ENCODE peak calls at places on chromosome 20, in four cellular contexts. One of them, this sample, is unnamed.

GRCh38 chr20:21105429-21106170 is 558 bp downstream of the LINC00237 start:
- DNase-seq in neural crest cell: no peak
- DNase-seq in activated CD8-positive, alpha-beta T cell treated with anti-CD3 and anti-CD28 coated beads for 36 hours: peak; percentile 25
- DNase-seq in CD8-positive, alpha-beta T cell: no peak
- DNase-seq in this sample: no peak

GRCh38 chr20:48222595-48223180 is 437.4 kb upstream of the SULF2 start:
- DNase-seq in activated CD8-positive, alpha-beta T cell treated with anti-CD3 and anti-CD28 coated beads for 36 hours: no peak
- DNase-seq in neural crest cell: no peak
- DNase-seq in CD8-positive, alpha-beta T cell: no peak
- DNase-seq in this sample: no peak

GRCh38 chr20:35167787-35168186 is 4.1 kb upstream of the PROCR start:
- DNase-seq in activated CD8-positive, alpha-beta T cell treated with anti-CD3 and anti-CD28 coated beads for 36 hours: no peak
- DNase-seq in CD8-positive, alpha-beta T cell: no peak
- DNase-seq in neural crest cell: no peak
- DNase-seq in this sample: no peak

GRCh38 chr20:17822039-17822438 is 122.3 kb downstream of the BANF2 start:
- DNase-seq in CD8-positive, alpha-beta T cell: no peak
- DNase-seq in activated CD8-positive, alpha-beta T cell treated with anti-CD3 and anti-CD28 coated beads for 36 hours: no peak
- DNase-seq in neural crest cell: no peak
- DNase-seq in this sample: no peak

GRCh38 chr20:45945678-45946148 is 11.2 kb downstream of the PCIF1 start:
- DNase-seq in neural crest cell: no peak
- DNase-seq in activated CD8-positive, alpha-beta T cell treated with anti-CD3 and anti-CD28 coated beads for 36 hours: no peak
- DNase-seq in CD8-positive, alpha-beta T cell: no peak
- DNase-seq in this sample: no peak

GRCh38 chr20:36825374-36826104 is 50.4 kb upstream of the TLDC2 start:
- DNase-seq in activated CD8-positive, alpha-beta T cell treated with anti-CD3 and anti-CD28 coated beads for 36 hours: no peak
- DNase-seq in CD8-positive, alpha-beta T cell: no peak
- DNase-seq in neural crest cell: peak; percentile 36
- DNase-seq in this sample: no peak

GRCh38 chr20:52425253-52425652 is 233.7 kb upstream of the ZFP64 start:
- DNase-seq in activated CD8-positive, alpha-beta T cell treated with anti-CD3 and anti-CD28 coated beads for 36 hours: no peak
- DNase-seq in CD8-positive, alpha-beta T cell: no peak
- DNase-seq in neural crest cell: no peak
- DNase-seq in this sample: no peak

GRCh38 chr20:45963059-45964011 is 8.7 kb downstream of the ZNF335 start:
- DNase-seq in activated CD8-positive, alpha-beta T cell treated with anti-CD3 and anti-CD28 coated beads for 36 hours: no peak
- DNase-seq in neural crest cell: no peak
- DNase-seq in CD8-positive, alpha-beta T cell: no peak
- DNase-seq in this sample: no peak

GRCh38 chr20:44622501-44623270 is 28.8 kb downstream of the ADA start:
- DNase-seq in CD8-positive, alpha-beta T cell: no peak
- DNase-seq in neural crest cell: no peak
- DNase-seq in activated CD8-positive, alpha-beta T cell treated with anti-CD3 and anti-CD28 coated beads for 36 hours: no peak
- DNase-seq in this sample: no peak

GRCh38 chr20:35991142-35991771 is 22.9 kb downstream of the CNBD2 start:
- DNase-seq in CD8-positive, alpha-beta T cell: no peak
- DNase-seq in activated CD8-positive, alpha-beta T cell treated with anti-CD3 and anti-CD28 coated beads for 36 hours: peak; percentile 37
- DNase-seq in neural crest cell: no peak
- DNase-seq in this sample: peak; percentile 11

DNA sequence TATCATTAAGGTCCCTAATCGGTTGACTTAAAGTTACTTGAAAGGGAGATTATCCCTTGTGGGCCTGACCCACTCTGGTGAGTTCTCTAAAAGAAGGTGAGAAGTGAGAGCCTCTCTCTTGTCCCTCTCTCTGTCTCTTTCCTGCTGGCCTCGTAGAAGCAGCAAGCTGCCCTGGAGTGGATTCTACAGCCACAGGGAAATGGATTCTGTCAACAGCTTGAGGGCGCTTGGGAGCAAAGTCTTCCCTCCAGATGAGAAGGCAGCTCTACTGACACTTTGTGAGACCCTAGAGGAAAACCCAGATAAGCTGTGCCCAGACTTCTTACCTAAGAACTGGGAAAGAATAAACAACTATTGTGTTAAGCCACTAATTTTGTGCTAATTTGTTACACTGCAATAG is 40.0 kb downstream of the ANKRD60 start:
- DNase-seq in neural crest cell: no peak
- DNase-seq in CD8-positive, alpha-beta T cell: no peak
- DNase-seq in activated CD8-positive, alpha-beta T cell treated with anti-CD3 and anti-CD28 coated beads for 36 hours: no peak
- DNase-seq in this sample: no peak
- TF ChIP-seq CTCF in neural crest cell: no peak
- TF ChIP-seq CTCF in CD8-positive, alpha-beta T cell: no peak
- TF ChIP-seq CTCF in activated CD8-positive, alpha-beta T cell treated with anti-CD3 and anti-CD28 coated beads for 36 hours: no peak
- TF ChIP-seq CTCF in this sample: no peak

GRCh38 chr20:61044499-61044898 is 207.6 kb upstream of the CDH4 start:
- DNase-seq in neural crest cell: peak; percentile 18
- DNase-seq in activated CD8-positive, alpha-beta T cell treated with anti-CD3 and anti-CD28 coated beads for 36 hours: peak; percentile 19
- DNase-seq in CD8-positive, alpha-beta T cell: no peak
- DNase-seq in this sample: no peak
- TF ChIP-seq CTCF in neural crest cell: peak; percentile 30
- TF ChIP-seq CTCF in activated CD8-positive, alpha-beta T cell treated with anti-CD3 and anti-CD28 coated beads for 36 hours: no peak
- TF ChIP-seq CTCF in CD8-positive, alpha-beta T cell: no peak
- TF ChIP-seq CTCF in this sample: no peak

GRCh38 chr20:59559024-59559817 is 45.1 kb upstream of the PHACTR3 start:
- DNase-seq in activated CD8-positive, alpha-beta T cell treated with anti-CD3 and anti-CD28 coated beads for 36 hours: no peak
- DNase-seq in neural crest cell: no peak
- DNase-seq in CD8-positive, alpha-beta T cell: no peak
- DNase-seq in this sample: no peak

GRCh38 chr20:59561614-59562277 is 42.6 kb upstream of the PHACTR3 start:
- DNase-seq in CD8-positive, alpha-beta T cell: no peak
- DNase-seq in neural crest cell: no peak
- DNase-seq in activated CD8-positive, alpha-beta T cell treated with anti-CD3 and anti-CD28 coated beads for 36 hours: no peak
- DNase-seq in this sample: no peak

GRCh38 chr20:59559863-59560262 is 44.5 kb upstream of the PHACTR3 start:
- DNase-seq in neural crest cell: no peak
- DNase-seq in activated CD8-positive, alpha-beta T cell treated with anti-CD3 and anti-CD28 coated beads for 36 hours: no peak
- DNase-seq in CD8-positive, alpha-beta T cell: no peak
- DNase-seq in this sample: no peak

GRCh38 chr20:59561228-59561605 is 43.1 kb upstream of the PHACTR3 start:
- DNase-seq in activated CD8-positive, alpha-beta T cell treated with anti-CD3 and anti-CD28 coated beads for 36 hours: no peak
- DNase-seq in CD8-positive, alpha-beta T cell: no peak
- DNase-seq in neural crest cell: no peak
- DNase-seq in this sample: no peak

DNA sequence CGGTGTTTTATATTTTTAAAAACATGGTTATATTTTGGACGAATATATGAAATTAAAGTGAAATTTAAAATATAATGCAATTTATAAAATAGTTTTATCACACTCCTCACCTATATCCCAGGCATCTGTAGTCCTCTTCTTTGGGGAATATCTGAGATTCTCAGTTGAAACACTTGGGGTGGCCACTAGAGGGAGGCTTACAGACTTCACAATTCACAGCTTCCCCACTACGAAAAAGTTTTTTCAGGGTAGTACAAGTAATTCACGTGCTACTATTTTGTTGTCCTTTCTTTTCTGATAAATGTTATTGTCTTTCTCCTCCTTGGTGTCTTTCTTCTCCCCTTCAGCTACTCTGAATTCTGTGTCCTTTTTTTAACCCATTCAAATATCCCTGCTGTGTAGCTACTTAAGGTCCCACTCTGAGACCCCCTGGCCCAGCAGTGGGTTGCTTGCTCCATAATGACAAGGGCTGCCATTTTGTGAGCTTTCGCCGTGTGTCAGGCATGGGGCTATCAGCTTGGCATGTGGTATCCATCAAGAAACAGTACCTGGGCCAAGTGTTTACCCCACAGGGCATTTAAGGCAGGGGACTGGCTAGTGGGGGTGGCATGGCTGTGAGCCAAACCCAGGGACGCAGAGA is 43.6 kb upstream of the PHACTR3 start:
- DNase-seq in activated CD8-positive, alpha-beta T cell treated with anti-CD3 and anti-CD28 coated beads for 36 hours: no peak
- DNase-seq in neural crest cell: no peak
- DNase-seq in CD8-positive, alpha-beta T cell: no peak
- DNase-seq in this sample: no peak
- TF ChIP-seq CTCF in activated CD8-positive, alpha-beta T cell treated with anti-CD3 and anti-CD28 coated beads for 36 hours: peak; percentile 67
- TF ChIP-seq CTCF in neural crest cell: peak; percentile 76
- TF ChIP-seq CTCF in CD8-positive, alpha-beta T cell: peak; percentile 61
- TF ChIP-seq CTCF in this sample: peak; percentile 58

GRCh38 chr20:57022306-57022705 is 244.1 kb downstream of the BMP7 start:
- DNase-seq in activated CD8-positive, alpha-beta T cell treated with anti-CD3 and anti-CD28 coated beads for 36 hours: no peak
- DNase-seq in CD8-positive, alpha-beta T cell: no peak
- DNase-seq in neural crest cell: no peak
- DNase-seq in this sample: no peak
- TF ChIP-seq CTCF in activated CD8-positive, alpha-beta T cell treated with anti-CD3 and anti-CD28 coated beads for 36 hours: no peak
- TF ChIP-seq CTCF in CD8-positive, alpha-beta T cell: no peak
- TF ChIP-seq CTCF in neural crest cell: no peak
- TF ChIP-seq CTCF in this sample: no peak

GRCh38 chr20:1118336-1119127 is at the start of gene PSMF1:
- DNase-seq in neural crest cell: peak; percentile 93
- DNase-seq in CD8-positive, alpha-beta T cell: peak; percentile 94
- DNase-seq in activated CD8-positive, alpha-beta T cell treated with anti-CD3 and anti-CD28 coated beads for 36 hours: peak; percentile 95
- DNase-seq in this sample: peak; percentile 95
- TF ChIP-seq CTCF in neural crest cell: no peak
- TF ChIP-seq CTCF in CD8-positive, alpha-beta T cell: no peak
- TF ChIP-seq CTCF in activated CD8-positive, alpha-beta T cell treated with anti-CD3 and anti-CD28 coated beads for 36 hours: no peak
- TF ChIP-seq CTCF in this sample: no peak

This sample was measured in CD4-positive, alpha-beta T cell.